ENCODE peak calls at places on chromosomes 13 and 19, in five cellular contexts. U, L, F, Q and O are unnamed samples.
A peak's percentile ranks its signal among the peaks of the same experiment; 100 is the strongest.

GRCh38 chr13:111952814-111953213 is 114.1 kb upstream of the SOX1 start:
- DNase-seq in U (no peak), L (no peak), F (no peak), Q (no peak), O (no peak)

GRCh38 chr13:45909724-45910123 is 58.2 kb upstream of the SIAH3 start:
- DNase-seq in U (no peak), L (no peak), F (no peak), Q (no peak), O (no peak)

GRCh38 chr19:51026554-51026831 is at the start of gene KLK11:
- DNase-seq in U (no peak), L (no peak), F (no peak), Q (no peak), O (no peak)

GRCh38 chr19:40702337-40703012 is 12.0 kb upstream of the NUMBL start:
- DNase-seq in U (peak; percentile 31), L (no peak), F (no peak), Q (no peak), O (no peak)

GRCh38 chr19:13557756-13558398 is 51.6 kb upstream of the CACNA1A start:
- DNase-seq in U (peak; percentile 7), L (no peak), F (no peak), Q (peak; percentile 2), O (peak; percentile 11)

GRCh38 chr19:6735181-6735891 is 2.0 kb downstream of the GPR108 start:
- DNase-seq in U (no peak), L (no peak), F (no peak), Q (no peak), O (no peak)

GRCh38 chr13:31195616-31196015 is 4.2 kb upstream of the B3GLCT start:
- DNase-seq in U (peak; percentile 39), L (no peak), F (no peak), Q (no peak), O (no peak)

GRCh38 chr13:30331331-30331771 is 24.0 kb upstream of the KATNAL1 start:
- DNase-seq in U (no peak), L (no peak), F (no peak), Q (no peak), O (no peak)

GRCh38 chr19:51980116-51980736 is 6.4 kb downstream of the ZNF350 start:
- DNase-seq in U (peak; percentile 38), L (no peak), F (no peak), Q (no peak), O (no peak)

GRCh38 chr13:64529874-64530485 is 2700.2 kb downstream of the PCDH9 start:
- DNase-seq in U (no peak), L (no peak), F (no peak), Q (peak; percentile 2), O (peak; percentile 10)

GRCh38 chr13:19663416-19663979 is 30.0 kb downstream of the MPHOSPH8 start:
- DNase-seq in U (no peak), L (no peak), F (no peak), Q (no peak), O (no peak)

GRCh38 chr13:114140909-114141255 is 8.5 kb upstream of the RASA3 start:
- DNase-seq in U (no peak), L (no peak), F (no peak), Q (peak; percentile 56), O (peak; percentile 64)

GRCh38 chr19:39971380-39971841 is 446 bp downstream of the PSMC4 start:
- DNase-seq in U (peak; percentile 1), L (no peak), F (no peak), Q (no peak), O (peak; percentile 33)

GRCh38 chr19:3161453-3161852 is 17.1 kb upstream of the S1PR4 start:
- DNase-seq in U (peak; percentile 59), L (no peak), F (no peak), Q (no peak), O (no peak)

GRCh38 chr19:39913682-39914333 is 20.6 kb downstream of the FCGBP start:
- DNase-seq in U (no peak), L (no peak), F (no peak), Q (no peak), O (no peak)

GRCh38 chr13:98026457-98026857 is 73.0 kb downstream of the IPO5 start:
- DNase-seq in U (no peak), L (no peak), F (no peak), Q (no peak), O (no peak)

GRCh38 chr19:2627319-2627829 is 75.1 kb downstream of the GNG7 start:
- DNase-seq in U (peak; percentile 98), L (peak; percentile 84), F (peak; percentile 97), Q (peak; percentile 67), O (peak; percentile 65)

GRCh38 chr19:45499196-45500180 is 1.2 kb downstream of the PPM1N start:
- DNase-seq in U (peak; percentile 56), L (no peak), F (no peak), Q (peak; percentile 87), O (peak; percentile 86)

GRCh38 chr13:75416327-75417005 is 65.5 kb downstream of the TBC1D4 start:
- DNase-seq in U (no peak), L (no peak), F (no peak), Q (peak; percentile 68), O (no peak)
- TF ChIP-seq CTCF in U (no peak), L (no peak), F (no peak), Q (peak; percentile 8), O (no peak)

GRCh38 chr19:20565321-20566018 is at the start of gene ZNF737:
- DNase-seq in U (peak; percentile 87), L (peak; percentile 69), F (peak; percentile 90), Q (peak; percentile 95), O (peak; percentile 98)
- TF ChIP-seq CTCF in U (peak; percentile 45), L (peak; percentile 27), F (no peak), Q (no peak), O (no peak)

GRCh38 chr19:34841780-34842179 is 68.8 kb upstream of the ZNF599 start:
- DNase-seq in U (no peak), L (no peak), F (no peak), Q (no peak), O (no peak)
- TF ChIP-seq CTCF in U (no peak), L (no peak), F (no peak), Q (no peak), O (no peak)

DNA sequence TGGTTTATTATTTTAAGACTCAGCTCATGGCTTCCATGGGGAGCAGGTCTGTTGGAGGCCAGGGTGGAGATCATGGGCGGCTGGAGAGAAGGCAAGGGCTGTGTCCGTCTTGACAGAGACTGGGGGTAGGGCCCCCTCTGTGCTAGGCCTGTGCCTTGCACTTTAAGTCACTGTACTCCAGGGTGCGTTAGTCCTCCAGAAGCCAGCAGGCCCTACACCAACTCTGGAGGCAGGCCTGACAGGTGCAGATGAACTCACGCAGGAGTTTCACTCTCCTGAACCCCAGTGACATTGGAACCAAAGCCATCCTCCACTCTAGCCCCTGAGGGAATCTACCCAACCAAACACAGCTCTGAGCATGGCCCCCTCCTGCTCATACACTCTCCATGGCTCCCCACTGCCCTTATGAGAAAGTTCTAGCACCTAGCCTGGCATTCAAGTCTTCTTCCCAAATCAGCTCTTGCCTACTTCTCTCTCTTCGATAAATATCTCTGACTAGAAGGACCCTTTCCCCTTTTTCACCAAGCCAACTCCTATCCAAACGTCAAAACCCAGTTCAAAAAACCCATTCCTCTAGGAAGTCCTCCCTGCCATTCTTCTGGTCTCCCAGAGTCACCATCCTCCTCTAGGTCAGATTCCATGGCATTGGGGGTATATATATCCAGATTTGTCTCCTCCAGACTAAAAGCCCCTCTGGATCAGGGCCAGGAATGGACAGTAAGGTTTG is 15.1 kb downstream of the MEF2B start:
- DNase-seq in U (no peak), L (no peak), F (no peak), Q (no peak), O (no peak)
- TF ChIP-seq CTCF in U (no peak), L (no peak), F (no peak), Q (no peak), O (no peak)

DNA sequence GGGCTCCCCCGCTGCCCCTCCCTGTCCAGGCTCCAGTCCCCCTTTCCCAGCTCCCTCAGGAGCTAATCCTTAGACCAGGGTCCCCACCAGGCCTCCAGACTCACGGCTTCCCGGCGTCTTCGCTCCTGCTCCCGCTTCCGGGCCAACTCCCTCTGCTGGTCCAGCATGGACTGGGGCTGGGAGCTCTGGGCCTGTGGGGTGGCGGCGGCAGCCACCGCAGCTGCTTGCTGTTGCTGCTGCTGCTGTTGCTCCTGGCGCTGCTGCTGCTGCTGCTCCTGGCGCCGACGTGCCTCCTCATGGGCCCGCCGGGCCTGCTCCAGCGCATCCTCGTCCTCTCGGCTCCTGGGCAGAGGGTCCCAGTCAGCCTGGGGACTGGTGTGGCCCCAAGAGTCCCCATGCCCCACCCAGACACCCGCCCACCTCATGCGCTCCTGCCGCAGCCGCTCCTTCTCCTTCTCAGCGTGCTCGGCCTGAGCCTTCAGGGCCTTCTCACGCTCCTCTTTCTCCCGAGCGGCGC is 6.4 kb upstream of the EPHX3 start:
- DNase-seq in U (no peak), L (no peak), F (no peak), Q (no peak), O (no peak)
- TF ChIP-seq CTCF in U (no peak), L (no peak), F (no peak), Q (no peak), O (no peak)

GRCh38 chr19:48784527-48784926 is 26.3 kb downstream of the BCAT2 start:
- DNase-seq in U (no peak), L (no peak), F (no peak), Q (no peak), O (no peak)
- TF ChIP-seq CTCF in U (peak; percentile 14), L (no peak), F (no peak), Q (peak; percentile 3), O (no peak)

DNA sequence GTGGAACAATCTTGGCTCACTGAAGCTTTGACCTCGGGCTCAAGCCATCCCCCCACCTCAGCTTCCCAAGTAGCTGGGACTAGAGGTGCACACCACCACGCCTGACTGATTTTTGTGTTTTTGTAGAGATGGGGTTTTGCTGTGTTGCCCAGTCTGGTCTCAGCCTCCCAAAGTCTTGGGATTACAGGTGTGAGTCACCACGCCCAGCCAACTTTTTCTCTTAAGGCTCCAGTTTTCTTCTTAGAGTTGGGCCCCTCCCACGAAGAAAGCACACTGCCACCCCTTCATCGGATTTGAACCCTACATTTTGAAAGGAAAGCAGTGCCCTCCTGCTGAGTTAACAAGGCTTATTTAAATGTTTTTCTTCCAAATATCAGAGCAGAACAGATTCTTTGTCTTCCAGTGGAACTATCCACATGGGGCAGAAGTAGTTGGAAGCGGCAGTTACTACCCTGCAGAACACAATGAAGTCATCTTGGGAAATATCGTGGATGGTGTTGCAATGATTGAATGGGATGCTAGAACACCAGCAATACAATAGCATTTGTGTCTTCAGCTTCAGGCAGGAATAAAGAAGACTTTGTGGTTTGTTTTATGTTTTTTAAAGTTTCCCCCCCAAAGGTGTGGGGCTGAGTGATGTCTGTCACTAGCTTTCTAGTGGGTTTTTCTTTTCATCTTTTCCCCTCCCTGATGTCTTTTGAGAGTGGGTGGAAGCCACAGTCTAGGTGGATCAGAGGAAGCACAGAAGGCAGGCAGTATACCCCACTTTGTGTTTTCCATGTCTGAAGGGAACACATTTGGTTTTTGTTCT is 8.9 kb downstream of the ACTN4 start:
- DNase-seq in U (peak; percentile 75), L (no peak), F (peak; percentile 54), Q (no peak), O (peak; percentile 62)
- TF ChIP-seq CTCF in U (no peak), L (no peak), F (no peak), Q (no peak), O (no peak)

GRCh38 chr19:4586245-4586644 is 26.8 kb upstream of the SEMA6B start:
- DNase-seq in U (no peak), L (no peak), F (no peak), Q (no peak), O (no peak)
- TF ChIP-seq CTCF in U (no peak), L (no peak), F (no peak), Q (no peak), O (no peak)